ENCODE peak calls at places on chromosome 2, in six cellular contexts. Q is cardiac muscle cell; N is spleen; V is H7; F is CD8-positive, alpha-beta memory T cell; U is tibial nerve. S is an unnamed sample. For H3K36me3, the result is how much of the 10 kb centered on the place peaks cover.

GRCh38 chr2:222709191-222709891 is 37.9 kb downstream of the MOGAT1 start:
- DNase-seq in Q (peak), N (no peak), V (peak), F (no peak), U (peak), S (peak)

GRCh38 chr2:111703759-111704158 is 180.2 kb downstream of the ANAPC1 start:
- DNase-seq in Q (no peak), N (no peak), V (peak), F (no peak), U (no peak), S (no peak)

GRCh38 chr2:240350696-240351087 is 84.8 kb upstream of the GPC1 start:
- DNase-seq in Q (no peak), N (no peak), V (peak), F (no peak), U (no peak), S (no peak)

GRCh38 chr2:207558106-207558505 is 28.3 kb downstream of the CREB1 start:
- DNase-seq in Q (no peak), N (no peak), V (no peak), F (no peak), U (no peak), S (peak)

GRCh38 chr2:48530033-48530804 is at the start of gene STON1:
- DNase-seq in Q (peak), N (peak), V (peak), F (peak), U (peak), S (peak)

GRCh38 chr2:219641390-219642063 is 14.1 kb downstream of the SLC4A3 start:
- DNase-seq in Q (no peak), N (no peak), V (no peak), F (no peak), U (no peak), S (no peak)

GRCh38 chr2:200379481-200380120 is 73.1 kb downstream of the SPATS2L start:
- DNase-seq in Q (no peak), N (no peak), V (peak), F (no peak), U (no peak), S (no peak)

GRCh38 chr2:111975053-111975552 is 76.7 kb downstream of the MERTK start:
- DNase-seq in Q (no peak), N (no peak), V (no peak), F (no peak), U (no peak), S (peak)

GRCh38 chr2:61978522-61978921 is 73.0 kb downstream of the COMMD1 start:
- DNase-seq in Q (peak), N (no peak), V (no peak), F (no peak), U (peak), S (no peak)

GRCh38 chr2:175234153-175234552 is 52.6 kb upstream of the ATP5MC3 start:
- DNase-seq in Q (no peak), N (no peak), V (no peak), F (no peak), U (no peak), S (peak)

GRCh38 chr2:11822746-11823411 is 76.4 kb downstream of the LPIN1 start:
- DNase-seq in Q (no peak), N (no peak), V (no peak), F (no peak), U (no peak), S (no peak)

GRCh38 chr2:129176375-129176774 is 803.1 kb upstream of the RAB6C start:
- DNase-seq in Q (no peak), N (no peak), V (no peak), F (no peak), U (no peak), S (no peak)

DNA sequence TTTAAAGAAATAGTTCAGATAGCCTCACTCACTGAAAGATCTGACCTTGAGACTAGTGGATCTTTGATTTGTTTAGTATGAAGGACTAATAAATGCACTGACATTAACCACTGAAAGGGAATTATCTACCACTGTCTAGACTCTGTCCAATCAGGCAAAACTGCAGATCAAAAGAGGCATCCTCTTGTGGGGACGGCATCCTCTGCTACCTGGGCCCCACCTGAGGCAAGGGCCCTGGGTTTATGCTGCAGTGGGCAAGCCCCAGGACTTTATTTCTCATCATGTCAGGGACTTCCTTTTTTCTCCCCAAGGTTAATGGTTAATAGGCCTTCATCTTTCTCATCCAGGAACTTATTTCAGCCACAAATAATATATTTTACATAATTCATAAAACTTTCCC is 32.2 kb downstream of the STAT1 start:
- DNase-seq in Q (no peak), N (no peak), V (no peak), F (no peak), U (no peak), S (no peak)
- H3K36me3 ChIP-seq in Q (under half), N (under half), V (under half), F (half or more), U (under half), S (under half)

DNA sequence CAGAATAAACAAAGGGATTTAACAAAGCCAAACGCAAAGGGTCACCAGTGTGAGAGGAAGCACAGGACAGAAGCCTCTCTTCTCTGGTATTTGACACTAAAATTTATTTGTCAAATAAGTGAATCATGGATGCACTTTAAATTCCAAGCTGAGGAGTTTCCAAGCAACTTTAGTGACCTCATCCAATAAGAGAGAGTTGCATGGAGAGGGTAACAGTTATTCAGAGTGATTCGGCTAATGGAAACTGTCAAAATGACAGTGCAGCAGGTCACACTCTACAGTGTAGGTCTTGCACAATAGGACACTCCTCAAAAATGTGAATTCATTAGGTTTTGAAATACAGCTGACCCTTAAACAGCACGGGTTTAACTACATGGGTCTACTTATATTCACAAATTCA is 103.9 kb upstream of the ACVR1C start:
- DNase-seq in Q (no peak), N (no peak), V (no peak), F (no peak), U (no peak), S (no peak)
- H3K36me3 ChIP-seq in Q (under half), N (under half), V (under half), F (under half), U (under half), S (under half)

GRCh38 chr2:21038403-21039073 is 5.3 kb downstream of the APOB start:
- DNase-seq in Q (no peak), N (no peak), V (no peak), F (no peak), U (no peak), S (no peak)
- H3K36me3 ChIP-seq in Q (under half), N (under half), V (under half), F (under half), U (under half), S (under half)

GRCh38 chr2:190920085-190920484 is 39.5 kb downstream of the GLS start:
- DNase-seq in Q (no peak), N (no peak), V (no peak), F (no peak), U (no peak), S (no peak)

GRCh38 chr2:190927257-190927656 is 46.6 kb downstream of the GLS start:
- DNase-seq in Q (no peak), N (no peak), V (no peak), F (no peak), U (no peak), S (peak)

GRCh38 chr2:190916829-190917228 is 36.2 kb downstream of the GLS start:
- DNase-seq in Q (no peak), N (no peak), V (no peak), F (peak), U (no peak), S (no peak)

GRCh38 chr2:190922411-190922810 is 41.8 kb downstream of the GLS start:
- DNase-seq in Q (peak), N (no peak), V (no peak), F (no peak), U (no peak), S (peak)
- H3K36me3 ChIP-seq in Q (under half), N (under half), V (under half), F (under half), U (under half), S (under half)

GRCh38 chr2:161165266-161165665 is 5.0 kb downstream of the TANK start:
- DNase-seq in Q (no peak), N (no peak), V (no peak), F (no peak), U (no peak), S (peak)
- H3K36me3 ChIP-seq in Q (under half), N (under half), V (under half), F (under half), U (under half), S (under half)

GRCh38 chr2:74327205-74327604 is 16.0 kb downstream of the SLC4A5 start:
- DNase-seq in Q (no peak), N (no peak), V (no peak), F (no peak), U (no peak), S (no peak)
- H3K36me3 ChIP-seq in Q (under half), N (under half), V (under half), F (under half), U (under half), S (under half)

GRCh38 chr2:236636714-236637485 is 67.3 kb downstream of the ACKR3 start:
- DNase-seq in Q (no peak), N (peak), V (no peak), F (no peak), U (no peak), S (no peak)

GRCh38 chr2:236638707-236639106 is 69.1 kb downstream of the ACKR3 start:
- DNase-seq in Q (no peak), N (peak), V (peak), F (no peak), U (no peak), S (no peak)

GRCh38 chr2:236637691-236638569 is 68.3 kb downstream of the ACKR3 start:
- DNase-seq in Q (no peak), N (no peak), V (no peak), F (no peak), U (no peak), S (peak)

GRCh38 chr2:236634203-236634602 is 64.6 kb downstream of the ACKR3 start:
- DNase-seq in Q (no peak), N (no peak), V (no peak), F (no peak), U (no peak), S (no peak)

DNA sequence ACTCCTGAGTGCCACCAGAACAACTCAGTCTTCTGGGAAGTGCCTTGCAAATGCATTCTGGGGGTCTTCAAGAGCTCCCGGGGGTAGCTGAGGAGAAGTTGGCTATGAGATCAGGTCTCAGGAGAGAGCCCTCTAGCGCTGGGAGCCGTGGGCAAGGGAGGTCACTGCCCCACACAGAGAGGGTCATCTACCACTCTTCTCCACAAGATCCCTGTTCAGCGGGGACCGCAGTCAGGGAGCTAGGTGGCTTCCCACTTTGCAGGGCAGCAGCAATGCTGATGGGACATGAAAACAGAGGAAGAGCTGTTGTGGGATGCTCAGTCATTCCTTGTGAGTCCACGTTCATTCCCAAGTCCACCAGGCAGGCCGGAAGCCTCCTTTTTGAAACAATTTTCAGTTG is 66.6 kb downstream of the ACKR3 start:
- DNase-seq in Q (no peak), N (peak), V (no peak), F (no peak), U (no peak), S (no peak)
- H3K36me3 ChIP-seq in Q (under half), N (under half), V (under half), F (under half), U (under half), S (under half)

DNA sequence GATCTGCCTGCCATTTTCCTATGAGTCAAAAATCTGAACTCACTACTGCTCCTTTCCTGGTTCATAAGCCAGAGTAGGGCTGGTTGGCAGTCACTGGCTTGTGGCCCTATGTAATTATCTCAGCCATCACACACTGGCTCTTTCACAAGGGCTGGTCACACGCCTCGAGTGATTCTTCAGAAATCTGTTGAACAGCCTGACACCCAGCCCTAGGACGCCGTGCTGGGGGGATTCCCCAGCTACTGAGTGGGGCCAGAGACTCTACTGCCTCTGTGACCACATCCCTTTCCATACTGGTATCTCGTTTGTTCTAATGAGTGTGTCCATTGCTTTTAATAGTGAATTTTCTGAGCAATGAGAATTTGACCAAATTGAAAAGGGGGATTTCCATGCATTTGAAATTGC is 45.8 kb upstream of the RBM44 start:
- DNase-seq in Q (no peak), N (no peak), V (no peak), F (no peak), U (no peak), S (no peak)
- H3K36me3 ChIP-seq in Q (under half), N (under half), V (under half), F (half or more), U (under half), S (under half)

GRCh38 chr2:37632310-37632709 is 39.1 kb downstream of the CDC42EP3 start:
- DNase-seq in Q (no peak), N (no peak), V (no peak), F (no peak), U (no peak), S (no peak)

GRCh38 chr2:37630298-37630697 is 41.1 kb downstream of the CDC42EP3 start:
- DNase-seq in Q (no peak), N (no peak), V (no peak), F (no peak), U (no peak), S (no peak)

GRCh38 chr2:37630778-37631177 is 40.7 kb downstream of the CDC42EP3 start:
- DNase-seq in Q (no peak), N (no peak), V (no peak), F (no peak), U (no peak), S (no peak)

GRCh38 chr2:37631698-37632097 is 39.7 kb downstream of the CDC42EP3 start:
- DNase-seq in Q (no peak), N (no peak), V (no peak), F (no peak), U (no peak), S (no peak)

DNA sequence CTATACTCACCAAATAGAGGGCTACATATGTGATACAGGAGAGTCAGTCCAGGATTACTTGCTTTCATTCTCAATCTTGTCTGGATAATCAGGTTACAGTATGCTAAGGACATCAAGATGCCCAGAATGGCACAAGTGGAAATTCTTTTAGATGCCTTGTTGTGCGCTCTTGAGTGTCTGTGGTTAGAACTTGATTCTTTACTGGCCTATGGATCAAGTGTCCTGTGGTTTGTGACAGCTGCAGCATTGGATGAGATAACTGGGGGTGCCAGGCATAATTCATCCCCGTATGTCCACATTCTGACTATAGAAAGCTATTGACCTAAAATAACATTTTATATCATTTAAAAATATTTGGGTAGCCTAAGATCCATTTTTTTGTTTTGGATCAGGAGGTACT is 40.1 kb downstream of the CDC42EP3 start:
- DNase-seq in Q (no peak), N (no peak), V (no peak), F (no peak), U (no peak), S (no peak)
- H3K36me3 ChIP-seq in Q (under half), N (under half), V (under half), F (under half), U (under half), S (under half)

GRCh38 chr2:189782221-189782671 is 1.9 kb downstream of the ORMDL1 start:
- DNase-seq in Q (no peak), N (no peak), V (no peak), F (no peak), U (no peak), S (peak)

GRCh38 chr2:189783927-189784867 is at the start of the genes ORMDL1 and PMS1:
- DNase-seq in Q (peak), N (peak), V (peak), F (peak), U (peak), S (peak)

GRCh38 chr2:189783451-189783926 is 650 bp downstream of the ORMDL1 start:
- DNase-seq in Q (peak), N (no peak), V (peak), F (no peak), U (no peak), S (peak)
- H3K36me3 ChIP-seq in Q (under half), N (under half), V (under half), F (under half), U (under half), S (under half)